ENCODE peak calls at places on chromosomes 2 and 18, in nine cellular contexts. B is Ammon's horn; S is OCI-LY7; I is NCI-H2081; P is T-helper 9 cell; L is stimulated activated CD4-positive, alpha-beta T cell treated with anti-CD3 and anti-CD28 coated beads, Interleukin-1b, Interleukin-23, amount 100 ng/mL, for 1 hour; Q is activated CD4-positive, alpha-beta T cell treated with anti-CD3 and anti-CD28 coated beads for 24 hours; M is EL; K is activated T-helper 1 cell treated with Interleukin-2 at 50 U/mL for 16 hours. T is an unnamed sample.

GRCh38 chr2:25494626-25495025 is 152.9 kb upstream of the DNMT3A start:
- DNase-seq in B (no peak), S (no peak), I (no peak), P (no peak), L (no peak), Q (no peak), M (peak; percentile 21), K (no peak), T (no peak)

GRCh38 chr2:174362949-174363348 is 28.2 kb downstream of the SP9 start:
- DNase-seq in B (no peak), S (no peak), I (no peak), P (no peak), L (no peak), Q (no peak), M (no peak), K (no peak), T (no peak)

GRCh38 chr2:68824831-68825230 is 46.4 kb downstream of the BMP10 start:
- DNase-seq in B (no peak), S (no peak), I (no peak), P (no peak), L (no peak), Q (no peak), M (peak; percentile 90), K (no peak), T (peak; percentile 18)

GRCh38 chr18:54750350-54750749 is 77.9 kb upstream of the RAB27B start:
- DNase-seq in B (no peak), S (no peak), I (no peak), P (no peak), L (no peak), Q (no peak), M (no peak), K (no peak), T (no peak)

GRCh38 chr2:81658227-81658626 is 1353.7 kb upstream of the LRRTM1 start:
- DNase-seq in B (no peak), S (no peak), I (no peak), P (no peak), L (no peak), Q (no peak), M (no peak), K (no peak), T (no peak)

GRCh38 chr2:231003186-231003585 is 7.3 kb downstream of the SPATA3 start:
- DNase-seq in B (no peak), S (no peak), I (no peak), P (no peak), L (no peak), Q (no peak), M (no peak), K (no peak), T (no peak)

GRCh38 chr2:15560404-15560987 is 638 bp downstream of the NBAS start:
- DNase-seq in B (peak; percentile 45), S (peak; percentile 48), I (peak; percentile 50), P (no peak), L (no peak), Q (no peak), M (peak; percentile 40), K (no peak), T (peak; percentile 10)

GRCh38 chr2:219049282-219049681 is 8.0 kb upstream of the CFAP65 start:
- DNase-seq in B (no peak), S (no peak), I (no peak), P (no peak), L (no peak), Q (no peak), M (no peak), K (no peak), T (no peak)

GRCh38 chr2:230658877-230659652 is 53.6 kb upstream of the CAB39 start:
- DNase-seq in B (no peak), S (no peak), I (no peak), P (no peak), L (no peak), Q (peak; percentile 63), M (no peak), K (no peak), T (no peak)

GRCh38 chr2:188410504-188411235 is 119.0 kb downstream of the GULP1 start:
- DNase-seq in B (no peak), S (no peak), I (no peak), P (no peak), L (no peak), Q (no peak), M (peak; percentile 65), K (no peak), T (no peak)

GRCh38 chr2:45946023-45946422 is 294.5 kb downstream of the PRKCE start:
- DNase-seq in B (no peak), S (no peak), I (no peak), P (no peak), L (no peak), Q (no peak), M (peak; percentile 90), K (no peak), T (no peak)

GRCh38 chr18:47150824-47151366 is 595 bp upstream of the HDHD2 start:
- DNase-seq in B (no peak), S (no peak), I (peak; percentile 15), P (no peak), L (no peak), Q (no peak), M (no peak), K (no peak), T (no peak)

T was measured in thyroid gland.